ENCODE peak calls at places on chromosomes 5 and 9, in ten cellular contexts. One of them, this sample, is unnamed.

GRCh38 chr5:142779163-142779562 is 9.0 kb downstream of the ARHGAP26 start:
- DNase-seq in kidney tubule cell: peak; percentile 73
- DNase-seq in stimulated activated naive CD4-positive, alpha-beta T cell treated with Interleukin-2 at 50 U/mL for 16 hours: no peak
- DNase-seq in dorsolateral prefrontal cortex: no peak
- DNase-seq in stomach: no peak
- DNase-seq in stimulated activated CD4-positive, alpha-beta T cell treated with anti-CD3 and anti-CD28 coated beads, Interleukin-12 subunit alpha, Interleukin-12 subunit beta, amount 100 ng/mL, for 4 hours: no peak
- DNase-seq in esophagus muscularis mucosa: no peak
- DNase-seq in neural progenitor cell: peak; percentile 15
- DNase-seq in aorta: no peak
- DNase-seq in Ammon's horn: no peak
- DNase-seq in this sample: no peak

GRCh38 chr5:137260820-137261541 is 238.1 kb downstream of the SPOCK1 start:
- DNase-seq in kidney tubule cell: no peak
- DNase-seq in stimulated activated naive CD4-positive, alpha-beta T cell treated with Interleukin-2 at 50 U/mL for 16 hours: no peak
- DNase-seq in dorsolateral prefrontal cortex: no peak
- DNase-seq in stomach: no peak
- DNase-seq in stimulated activated CD4-positive, alpha-beta T cell treated with anti-CD3 and anti-CD28 coated beads, Interleukin-12 subunit alpha, Interleukin-12 subunit beta, amount 100 ng/mL, for 4 hours: no peak
- DNase-seq in esophagus muscularis mucosa: peak; percentile 72
- DNase-seq in neural progenitor cell: peak; percentile 15
- DNase-seq in aorta: no peak
- DNase-seq in Ammon's horn: no peak
- DNase-seq in this sample: no peak

GRCh38 chr9:21027295-21027694 is 4.1 kb downstream of the HACD4 start:
- DNase-seq in kidney tubule cell: no peak
- DNase-seq in stimulated activated naive CD4-positive, alpha-beta T cell treated with Interleukin-2 at 50 U/mL for 16 hours: no peak
- DNase-seq in dorsolateral prefrontal cortex: no peak
- DNase-seq in stomach: no peak
- DNase-seq in stimulated activated CD4-positive, alpha-beta T cell treated with anti-CD3 and anti-CD28 coated beads, Interleukin-12 subunit alpha, Interleukin-12 subunit beta, amount 100 ng/mL, for 4 hours: no peak
- DNase-seq in esophagus muscularis mucosa: no peak
- DNase-seq in neural progenitor cell: no peak
- DNase-seq in aorta: no peak
- DNase-seq in Ammon's horn: no peak
- DNase-seq in this sample: no peak

GRCh38 chr5:7474821-7475403 is 79.0 kb downstream of the ADCY2 start:
- DNase-seq in kidney tubule cell: no peak
- DNase-seq in stimulated activated naive CD4-positive, alpha-beta T cell treated with Interleukin-2 at 50 U/mL for 16 hours: no peak
- DNase-seq in dorsolateral prefrontal cortex: no peak
- DNase-seq in stomach: no peak
- DNase-seq in stimulated activated CD4-positive, alpha-beta T cell treated with anti-CD3 and anti-CD28 coated beads, Interleukin-12 subunit alpha, Interleukin-12 subunit beta, amount 100 ng/mL, for 4 hours: no peak
- DNase-seq in esophagus muscularis mucosa: no peak
- DNase-seq in neural progenitor cell: no peak
- DNase-seq in aorta: no peak
- DNase-seq in Ammon's horn: no peak
- DNase-seq in this sample: no peak

GRCh38 chr5:99702565-99702964 is 773.8 kb upstream of the CHD1 start:
- DNase-seq in kidney tubule cell: no peak
- DNase-seq in stimulated activated naive CD4-positive, alpha-beta T cell treated with Interleukin-2 at 50 U/mL for 16 hours: no peak
- DNase-seq in dorsolateral prefrontal cortex: no peak
- DNase-seq in stomach: no peak
- DNase-seq in stimulated activated CD4-positive, alpha-beta T cell treated with anti-CD3 and anti-CD28 coated beads, Interleukin-12 subunit alpha, Interleukin-12 subunit beta, amount 100 ng/mL, for 4 hours: no peak
- DNase-seq in esophagus muscularis mucosa: no peak
- DNase-seq in neural progenitor cell: no peak
- DNase-seq in aorta: no peak
- DNase-seq in Ammon's horn: no peak
- DNase-seq in this sample: no peak

GRCh38 chr9:95031711-95032461 is 285.6 kb downstream of the FANCC start:
- DNase-seq in kidney tubule cell: no peak
- DNase-seq in stimulated activated naive CD4-positive, alpha-beta T cell treated with Interleukin-2 at 50 U/mL for 16 hours: no peak
- DNase-seq in dorsolateral prefrontal cortex: no peak
- DNase-seq in stomach: peak; percentile 83
- DNase-seq in stimulated activated CD4-positive, alpha-beta T cell treated with anti-CD3 and anti-CD28 coated beads, Interleukin-12 subunit alpha, Interleukin-12 subunit beta, amount 100 ng/mL, for 4 hours: no peak
- DNase-seq in esophagus muscularis mucosa: no peak
- DNase-seq in neural progenitor cell: peak; percentile 60
- DNase-seq in aorta: no peak
- DNase-seq in Ammon's horn: peak; percentile 72
- DNase-seq in this sample: no peak

GRCh38 chr5:97019435-97020117 is 83.7 kb downstream of the LNPEP start:
- DNase-seq in kidney tubule cell: peak; percentile 90
- DNase-seq in stimulated activated naive CD4-positive, alpha-beta T cell treated with Interleukin-2 at 50 U/mL for 16 hours: no peak
- DNase-seq in dorsolateral prefrontal cortex: no peak
- DNase-seq in stomach: no peak
- DNase-seq in stimulated activated CD4-positive, alpha-beta T cell treated with anti-CD3 and anti-CD28 coated beads, Interleukin-12 subunit alpha, Interleukin-12 subunit beta, amount 100 ng/mL, for 4 hours: no peak
- DNase-seq in esophagus muscularis mucosa: no peak
- DNase-seq in neural progenitor cell: peak; percentile 55
- DNase-seq in aorta: no peak
- DNase-seq in Ammon's horn: no peak
- DNase-seq in this sample: no peak

GRCh38 chr9:20906326-20906725 is 125.1 kb downstream of the HACD4 start:
- DNase-seq in kidney tubule cell: no peak
- DNase-seq in stimulated activated naive CD4-positive, alpha-beta T cell treated with Interleukin-2 at 50 U/mL for 16 hours: no peak
- DNase-seq in dorsolateral prefrontal cortex: no peak
- DNase-seq in stomach: no peak
- DNase-seq in stimulated activated CD4-positive, alpha-beta T cell treated with anti-CD3 and anti-CD28 coated beads, Interleukin-12 subunit alpha, Interleukin-12 subunit beta, amount 100 ng/mL, for 4 hours: no peak
- DNase-seq in esophagus muscularis mucosa: no peak
- DNase-seq in neural progenitor cell: no peak
- DNase-seq in aorta: no peak
- DNase-seq in Ammon's horn: no peak
- DNase-seq in this sample: no peak

GRCh38 chr5:107594253-107595045 is 76.3 kb downstream of the EFNA5 start:
- DNase-seq in kidney tubule cell: no peak
- DNase-seq in stimulated activated naive CD4-positive, alpha-beta T cell treated with Interleukin-2 at 50 U/mL for 16 hours: no peak
- DNase-seq in dorsolateral prefrontal cortex: no peak
- DNase-seq in stomach: no peak
- DNase-seq in stimulated activated CD4-positive, alpha-beta T cell treated with anti-CD3 and anti-CD28 coated beads, Interleukin-12 subunit alpha, Interleukin-12 subunit beta, amount 100 ng/mL, for 4 hours: no peak
- DNase-seq in esophagus muscularis mucosa: no peak
- DNase-seq in neural progenitor cell: no peak
- DNase-seq in aorta: peak; percentile 47
- DNase-seq in Ammon's horn: no peak
- DNase-seq in this sample: no peak

GRCh38 chr9:117411547-117411946 is 3.3 kb downstream of the ASTN2 start:
- DNase-seq in kidney tubule cell: peak; percentile 56
- DNase-seq in stimulated activated naive CD4-positive, alpha-beta T cell treated with Interleukin-2 at 50 U/mL for 16 hours: no peak
- DNase-seq in dorsolateral prefrontal cortex: peak; percentile 73
- DNase-seq in stomach: peak; percentile 71
- DNase-seq in stimulated activated CD4-positive, alpha-beta T cell treated with anti-CD3 and anti-CD28 coated beads, Interleukin-12 subunit alpha, Interleukin-12 subunit beta, amount 100 ng/mL, for 4 hours: no peak
- DNase-seq in esophagus muscularis mucosa: no peak
- DNase-seq in neural progenitor cell: peak; percentile 85
- DNase-seq in aorta: no peak
- DNase-seq in Ammon's horn: peak; percentile 82
- DNase-seq in this sample: peak; percentile 81

GRCh38 chr5:178237431-178238312 is 5.1 kb upstream of the PHYKPL start:
- DNase-seq in kidney tubule cell: peak; percentile 35
- DNase-seq in stimulated activated naive CD4-positive, alpha-beta T cell treated with Interleukin-2 at 50 U/mL for 16 hours: no peak
- DNase-seq in dorsolateral prefrontal cortex: no peak
- DNase-seq in stomach: no peak
- DNase-seq in stimulated activated CD4-positive, alpha-beta T cell treated with anti-CD3 and anti-CD28 coated beads, Interleukin-12 subunit alpha, Interleukin-12 subunit beta, amount 100 ng/mL, for 4 hours: no peak
- DNase-seq in esophagus muscularis mucosa: no peak
- DNase-seq in neural progenitor cell: no peak
- DNase-seq in aorta: peak; percentile 45
- DNase-seq in Ammon's horn: no peak
- DNase-seq in this sample: no peak

GRCh38 chr9:133774799-133775198 is 36.6 kb upstream of the SARDH start:
- DNase-seq in kidney tubule cell: no peak
- DNase-seq in stimulated activated naive CD4-positive, alpha-beta T cell treated with Interleukin-2 at 50 U/mL for 16 hours: no peak
- DNase-seq in dorsolateral prefrontal cortex: no peak
- DNase-seq in stomach: no peak
- DNase-seq in stimulated activated CD4-positive, alpha-beta T cell treated with anti-CD3 and anti-CD28 coated beads, Interleukin-12 subunit alpha, Interleukin-12 subunit beta, amount 100 ng/mL, for 4 hours: no peak
- DNase-seq in esophagus muscularis mucosa: no peak
- DNase-seq in neural progenitor cell: no peak
- DNase-seq in aorta: peak; percentile 37
- DNase-seq in Ammon's horn: no peak
- DNase-seq in this sample: peak; percentile 5

GRCh38 chr5:76954383-76954763 is 1.5 kb downstream of the CRHBP start:
- DNase-seq in kidney tubule cell: no peak
- DNase-seq in stimulated activated naive CD4-positive, alpha-beta T cell treated with Interleukin-2 at 50 U/mL for 16 hours: no peak
- DNase-seq in dorsolateral prefrontal cortex: no peak
- DNase-seq in stomach: no peak
- DNase-seq in stimulated activated CD4-positive, alpha-beta T cell treated with anti-CD3 and anti-CD28 coated beads, Interleukin-12 subunit alpha, Interleukin-12 subunit beta, amount 100 ng/mL, for 4 hours: no peak
- DNase-seq in esophagus muscularis mucosa: no peak
- DNase-seq in neural progenitor cell: peak; percentile 16
- DNase-seq in aorta: no peak
- DNase-seq in Ammon's horn: no peak
- DNase-seq in this sample: no peak

GRCh38 chr9:137342482-137342881 is 40.4 kb upstream of the NRARP start:
- DNase-seq in kidney tubule cell: no peak
- DNase-seq in stimulated activated naive CD4-positive, alpha-beta T cell treated with Interleukin-2 at 50 U/mL for 16 hours: no peak
- DNase-seq in dorsolateral prefrontal cortex: no peak
- DNase-seq in stomach: peak; percentile 14
- DNase-seq in stimulated activated CD4-positive, alpha-beta T cell treated with anti-CD3 and anti-CD28 coated beads, Interleukin-12 subunit alpha, Interleukin-12 subunit beta, amount 100 ng/mL, for 4 hours: no peak
- DNase-seq in esophagus muscularis mucosa: no peak
- DNase-seq in neural progenitor cell: no peak
- DNase-seq in aorta: no peak
- DNase-seq in Ammon's horn: no peak
- DNase-seq in this sample: no peak

This sample was measured in head of caudate nucleus.